ENCODE peak calls at places on chromosomes 12 and 14, in nine cellular contexts. T, D, M, Y, C, P, K, S and Z are unnamed samples. For H3K9me3, the result is how much of the 10 kb centered on the place peaks cover.

GRCh38 chr14:95603415-95603814 is 68.6 kb downstream of the GLRX5 start:
- DNase-seq in T (no peak), D (no peak), M (no peak), Y (no peak), C (no peak), P (no peak), K (no peak), S (no peak), Z (no peak)

GRCh38 chr12:4015225-4016076 is 142.3 kb upstream of the PARP11 start:
- DNase-seq in T (no peak), D (no peak), M (no peak), Y (no peak), C (no peak), P (no peak), K (no peak), S (no peak), Z (no peak)

GRCh38 chr14:91175296-91175695 is 61.4 kb downstream of the DGLUCY start:
- DNase-seq in T (no peak), D (no peak), M (no peak), Y (no peak), C (no peak), P (no peak), K (no peak), S (no peak), Z (no peak)

GRCh38 chr12:66129934-66130266 is 650 bp downstream of the LLPH start:
- DNase-seq in T (no peak), D (no peak), M (no peak), Y (no peak), C (no peak), P (no peak), K (no peak), S (no peak), Z (no peak)

GRCh38 chr12:56188786-56189335 is 422 bp downstream of the SMARCC2 start:
- DNase-seq in T (peak), D (no peak), M (no peak), Y (no peak), C (no peak), P (no peak), K (no peak), S (no peak), Z (no peak)

GRCh38 chr14:36324897-36325296 is 4.5 kb upstream of the MBIP start:
- DNase-seq in T (no peak), D (no peak), M (no peak), Y (no peak), C (no peak), P (no peak), K (no peak), S (no peak), Z (no peak)

GRCh38 chr14:87468531-87468930 is 524.5 kb downstream of the GALC start:
- DNase-seq in T (no peak), D (no peak), M (no peak), Y (no peak), C (no peak), P (no peak), K (no peak), S (no peak), Z (no peak)

GRCh38 chr14:88660056-88660455 is 97.2 kb downstream of the ZC3H14 start:
- DNase-seq in T (no peak), D (no peak), M (no peak), Y (no peak), C (peak), P (no peak), K (no peak), S (no peak), Z (no peak)

GRCh38 chr12:25855716-25856115 is 102.8 kb upstream of the RASSF8 start:
- DNase-seq in T (no peak), D (no peak), M (no peak), Y (no peak), C (peak), P (no peak), K (no peak), S (no peak), Z (no peak)

GRCh38 chr12:25311501-25311900 is 60.8 kb upstream of the KRAS start:
- DNase-seq in T (no peak), D (no peak), M (no peak), Y (no peak), C (peak), P (no peak), K (no peak), S (no peak), Z (no peak)

GRCh38 chr14:85529803-85530574 is at the start of gene FLRT2:
- DNase-seq in T (peak), D (peak), M (no peak), Y (peak), C (peak), P (peak), K (peak), S (no peak), Z (no peak)

DNA sequence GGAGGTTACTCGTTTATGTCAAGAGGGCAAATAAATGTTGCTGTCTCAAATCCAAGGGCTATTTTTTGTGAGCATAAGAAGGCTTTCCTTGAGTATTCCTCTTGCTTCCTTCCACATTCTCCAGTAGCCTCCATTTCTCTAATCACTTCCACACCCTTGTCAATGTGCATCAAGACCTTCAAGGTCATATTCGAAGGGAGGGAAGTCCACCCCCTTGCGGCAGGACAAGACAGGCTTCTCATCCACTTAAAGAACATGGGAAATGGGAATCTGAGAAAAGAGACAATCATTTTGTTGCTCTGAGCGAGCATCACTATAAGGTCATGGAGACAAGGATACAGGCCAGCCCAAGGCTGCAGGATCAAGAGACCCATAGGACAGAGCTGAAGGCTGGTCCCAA is 13.2 kb upstream of the DHRS2 start:
- DNase-seq in T (no peak), D (no peak), M (no peak), Y (no peak), C (no peak), P (no peak), K (no peak), S (no peak), Z (no peak)
- H3K9me3 ChIP-seq in T (under half), D (under half), M (under half), Y (under half), C (under half), P (under half), K (under half), S (under half), Z (under half)

GRCh38 chr14:53528114-53528513 is 375.0 kb upstream of the DDHD1 start:
- DNase-seq in T (no peak), D (no peak), M (no peak), Y (no peak), C (peak), P (no peak), K (no peak), S (no peak), Z (no peak)

GRCh38 chr14:53525608-53526007 is 372.5 kb upstream of the DDHD1 start:
- DNase-seq in T (no peak), D (no peak), M (no peak), Y (no peak), C (no peak), P (no peak), K (no peak), S (no peak), Z (no peak)

GRCh38 chr14:53529519-53529918 is 376.4 kb upstream of the DDHD1 start:
- DNase-seq in T (no peak), D (no peak), M (no peak), Y (no peak), C (no peak), P (no peak), K (no peak), S (no peak), Z (no peak)

GRCh38 chr14:53523226-53523625 is 370.1 kb upstream of the DDHD1 start:
- DNase-seq in T (no peak), D (no peak), M (no peak), Y (no peak), C (no peak), P (no peak), K (no peak), S (no peak), Z (no peak)

GRCh38 chr14:53526190-53526589 is 373.1 kb upstream of the DDHD1 start:
- DNase-seq in T (no peak), D (no peak), M (no peak), Y (no peak), C (peak), P (no peak), K (no peak), S (no peak), Z (no peak)
- TF ChIP-seq CTCF in T (no peak), D (no peak), M (no peak), Y (no peak), C (no peak), P (no peak), K (no peak), S (no peak), Z (no peak)

GRCh38 chr12:92543872-92544271 is 158.9 kb upstream of the PLEKHG7 start:
- DNase-seq in T (peak), D (no peak), M (peak), Y (no peak), C (peak), P (no peak), K (no peak), S (no peak), Z (no peak)
- H3K4me3 ChIP-seq in T (no peak), D (no peak), M (no peak), Y (no peak), C (no peak), P (no peak), K (no peak), S (peak), Z (no peak)

DNA sequence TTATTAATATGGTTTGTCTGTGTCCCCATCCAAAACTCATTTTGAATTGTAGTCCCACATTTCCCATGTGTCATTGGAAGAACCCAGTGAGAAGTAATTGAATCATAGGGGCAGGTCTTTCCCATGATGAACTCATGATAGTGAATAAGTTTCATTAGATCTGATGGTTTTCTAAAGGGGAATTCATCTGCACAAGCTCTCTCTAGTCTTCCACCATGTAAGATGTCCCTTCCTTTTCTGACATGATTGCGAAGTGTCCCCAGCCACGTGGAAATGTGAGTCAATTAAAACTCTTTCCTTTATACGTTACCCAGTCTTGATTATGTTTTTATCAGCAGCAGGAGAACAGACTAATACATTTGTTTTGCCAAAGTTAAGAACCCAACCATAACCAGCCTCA is 1136.6 kb downstream of the TMEM121 start:
- DNase-seq in T (no peak), D (no peak), M (no peak), Y (no peak), C (no peak), P (no peak), K (no peak), S (no peak), Z (no peak)
- H3K9me3 ChIP-seq in T (under half), D (under half), M (under half), Y (under half), C (under half), P (under half), K (under half), S (under half), Z (under half)

GRCh38 chr12:129847063-129847462 is 56.8 kb downstream of the TMEM132D start:
- DNase-seq in T (no peak), D (no peak), M (no peak), Y (no peak), C (no peak), P (no peak), K (no peak), S (no peak), Z (no peak)

GRCh38 chr12:129844662-129845061 is 59.2 kb downstream of the TMEM132D start:
- DNase-seq in T (no peak), D (no peak), M (no peak), Y (no peak), C (no peak), P (no peak), K (no peak), S (no peak), Z (no peak)

GRCh38 chr12:129854591-129854990 is 49.2 kb downstream of the TMEM132D start:
- DNase-seq in T (no peak), D (no peak), M (no peak), Y (no peak), C (no peak), P (no peak), K (no peak), S (no peak), Z (no peak)

GRCh38 chr12:129848921-129849320 is 54.9 kb downstream of the TMEM132D start:
- DNase-seq in T (no peak), D (no peak), M (no peak), Y (no peak), C (no peak), P (no peak), K (no peak), S (no peak), Z (no peak)
- TF ChIP-seq CTCF in T (no peak), D (no peak), M (no peak), Y (no peak), C (no peak), P (no peak), K (no peak), S (no peak), Z (no peak)

GRCh38 chr12:14521822-14522221 is 45.9 kb downstream of the PLBD1 start:
- DNase-seq in T (no peak), D (no peak), M (no peak), Y (no peak), C (no peak), P (no peak), K (no peak), S (no peak), Z (no peak)
- H3K4me3 ChIP-seq in T (no peak), D (no peak), M (no peak), Y (no peak), C (no peak), P (no peak), K (no peak), S (no peak), Z (no peak)

DNA sequence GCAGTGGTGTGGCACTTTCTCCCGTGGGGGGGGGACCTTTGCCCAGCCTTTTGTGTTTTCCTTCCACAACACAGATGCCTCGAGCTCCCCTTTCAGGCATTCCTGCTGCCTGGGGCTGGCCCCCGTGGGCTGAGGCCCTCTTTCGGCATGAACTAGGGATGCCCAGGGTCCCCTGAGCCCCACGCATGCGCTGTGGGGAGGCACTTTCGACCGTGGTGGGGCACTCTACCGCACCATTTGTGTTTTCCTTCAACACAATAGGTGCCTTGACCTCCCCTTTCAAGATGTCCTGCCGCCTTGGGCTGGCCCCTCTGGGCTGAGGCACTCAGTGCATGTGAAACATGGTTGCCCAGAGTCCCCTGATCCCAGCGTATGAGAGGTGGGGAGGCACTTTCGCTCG is 363.7 kb downstream of the ALG10 start:
- DNase-seq in T (no peak), D (no peak), M (no peak), Y (no peak), C (no peak), P (no peak), K (no peak), S (no peak), Z (no peak)
- H3K9me3 ChIP-seq in T (under half), D (under half), M (under half), Y (under half), C (half or more), P (under half), K (under half), S (under half), Z (half or more)

DNA sequence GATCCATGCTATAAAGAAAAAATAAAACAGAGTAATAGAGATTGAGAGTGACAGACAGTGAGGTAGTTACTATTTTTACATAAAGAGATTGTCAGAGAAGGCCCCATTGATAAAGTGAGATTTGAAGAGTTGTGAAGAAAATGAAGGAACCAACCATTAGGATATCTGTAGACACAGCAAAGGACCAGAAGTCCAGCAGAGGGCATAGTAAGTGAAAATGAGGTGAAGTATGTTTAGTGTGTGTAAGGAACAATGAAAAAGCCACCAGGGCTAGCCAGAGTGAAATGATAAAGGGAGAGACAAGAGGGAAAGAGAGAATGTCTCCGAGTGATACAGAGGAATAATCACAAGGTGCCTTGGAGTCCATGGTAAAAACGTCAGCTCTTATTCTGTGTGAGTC is 411.0 kb downstream of the NELL2 start:
- DNase-seq in T (peak), D (no peak), M (peak), Y (no peak), C (no peak), P (no peak), K (no peak), S (no peak), Z (no peak)
- TF ChIP-seq CTCF in T (no peak), D (no peak), M (peak), Y (no peak), C (no peak), P (no peak), K (no peak), S (peak), Z (no peak)